ENCODE peak calls at places on chromosomes 12 and 14, in nine cellular contexts. V is K562, Z is Panc1, C is transverse colon, E is prostate gland, D is spleen, P is endothelial cell of umbilical vein, R is HepG2, B is suprapubic skin. O is an unnamed sample.
A peak's percentile ranks its signal among the peaks of the same experiment; 100 is the strongest.

GRCh38 chr12:26162905-26163304 is 32.5 kb upstream of the SSPN start:
- DNase-seq in V (no peak), Z (no peak), C (no peak), E (no peak), D (no peak), P (no peak), R (no peak), B (no peak), O (no peak)

GRCh38 chr12:52178443-52178842 is 13.4 kb downstream of the KRT80 start:
- DNase-seq in V (no peak), Z (no peak), C (no peak), E (no peak), D (no peak), P (no peak), R (no peak), B (no peak), O (no peak)

GRCh38 chr12:68203460-68203875 is 22.1 kb downstream of the IL26 start:
- DNase-seq in V (no peak), Z (no peak), C (no peak), E (no peak), D (no peak), P (no peak), R (no peak), B (no peak), O (no peak)

GRCh38 chr12:120951-121350 is 54.4 kb downstream of the IQSEC3 start:
- DNase-seq in V (no peak), Z (no peak), C (no peak), E (no peak), D (peak; percentile 2), P (no peak), R (no peak), B (no peak), O (no peak)

GRCh38 chr12:15688838-15689237 is 100.3 kb downstream of the EPS8 start:
- DNase-seq in V (no peak), Z (no peak), C (no peak), E (no peak), D (no peak), P (no peak), R (no peak), B (no peak), O (peak; percentile 25)

GRCh38 chr14:101125313-101125712 is 221.8 kb upstream of the RTL1 start:
- DNase-seq in V (no peak), Z (no peak), C (no peak), E (no peak), D (no peak), P (no peak), R (no peak), B (no peak), O (no peak)

GRCh38 chr14:30550335-30550734 is 8.6 kb upstream of the G2E3 start:
- DNase-seq in V (no peak), Z (no peak), C (no peak), E (no peak), D (no peak), P (no peak), R (no peak), B (no peak), O (no peak)

GRCh38 chr14:51636109-51636508 is 15.6 kb upstream of the FRMD6 start:
- DNase-seq in V (no peak), Z (no peak), C (no peak), E (no peak), D (no peak), P (no peak), R (no peak), B (no peak), O (no peak)

GRCh38 chr12:81819991-81820633 is 61.0 kb upstream of the PPFIA2 start:
- DNase-seq in V (no peak), Z (no peak), C (no peak), E (no peak), D (no peak), P (no peak), R (no peak), B (no peak), O (no peak)

GRCh38 chr14:68655021-68655811 is 137.7 kb downstream of the ZFP36L1 start:
- DNase-seq in V (no peak), Z (no peak), C (no peak), E (no peak), D (peak; percentile 58), P (no peak), R (peak; percentile 53), B (no peak), O (no peak)

GRCh38 chr12:116773276-116773731 is 35.2 kb downstream of the RNFT2 start:
- DNase-seq in V (peak; percentile 9), Z (no peak), C (no peak), E (peak; percentile 5), D (peak; percentile 4), P (peak; percentile 87), R (peak; percentile 9), B (no peak), O (peak; percentile 66)

GRCh38 chr12:12936983-12937491 is 14.9 kb downstream of the GPRC5D start:
- DNase-seq in V (no peak), Z (no peak), C (no peak), E (no peak), D (no peak), P (no peak), R (no peak), B (no peak), O (no peak)

GRCh38 chr14:38137005-38137404 is 70.7 kb upstream of the SSTR1 start:
- DNase-seq in V (no peak), Z (no peak), C (no peak), E (no peak), D (no peak), P (no peak), R (no peak), B (no peak), O (no peak)

GRCh38 chr12:123934829-123935228 is 37.8 kb downstream of the CCDC92 start:
- DNase-seq in V (peak; percentile 30), Z (no peak), C (no peak), E (no peak), D (no peak), P (no peak), R (no peak), B (no peak), O (no peak)

GRCh38 chr12:118052324-118053070 is 8.5 kb downstream of the WSB2 start:
- DNase-seq in V (no peak), Z (peak; percentile 96), C (peak; percentile 86), E (peak; percentile 76), D (peak; percentile 75), P (peak; percentile 96), R (peak; percentile 99), B (peak; percentile 90), O (peak; percentile 4)

GRCh38 chr14:101714394-101714793 is 47.1 kb upstream of the PPP2R5C start:
- DNase-seq in V (peak; percentile 55), Z (no peak), C (no peak), E (no peak), D (no peak), P (no peak), R (no peak), B (no peak), O (no peak)

DNA sequence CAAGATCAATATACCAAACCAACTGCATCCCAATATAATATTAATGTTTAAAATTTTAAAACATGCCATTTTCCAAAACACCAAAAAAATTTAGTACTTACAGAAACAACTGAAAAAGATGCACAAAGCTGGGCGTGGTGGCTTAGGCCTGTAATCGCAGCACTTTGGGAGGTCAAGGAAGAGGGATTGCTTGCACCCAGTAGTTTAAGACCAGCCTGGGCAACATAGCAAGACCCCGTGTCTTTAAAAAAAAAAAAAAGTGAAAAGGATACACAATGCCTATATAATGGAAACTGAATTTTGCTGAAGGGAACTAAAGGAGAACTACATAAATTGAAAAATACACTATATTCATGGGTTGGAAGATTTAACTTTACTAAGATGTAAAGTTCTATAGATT is 149.5 kb downstream of the RMST start:
- DNase-seq in V (no peak), Z (no peak), C (no peak), E (no peak), D (no peak), P (no peak), R (no peak), B (no peak), O (no peak)
- TF ChIP-seq POLR2AphosphoS5 in V (no peak), Z (no peak), C (no peak), E (no peak), D (no peak), P (no peak), R (no peak), B (no peak), O (no peak)

GRCh38 chr14:104573930-104574329 is 5.6 kb upstream of the C14orf180 start:
- DNase-seq in V (peak; percentile 20), Z (no peak), C (no peak), E (no peak), D (no peak), P (no peak), R (no peak), B (no peak), O (no peak)
- H3K27me3 ChIP-seq in V (peaks cover 22% of the 10 kb centered on the region), Z (no peaks in the 10 kb centered on the region), C (peaks cover 10% of the 10 kb centered on the region), E (peaks cover 14% of the 10 kb centered on the region), D (peaks cover 39% of the 10 kb centered on the region), P (no peaks in the 10 kb centered on the region), R (peaks cover 12% of the 10 kb centered on the region), B (peaks cover 89% of the 10 kb centered on the region), O (no peaks in the 10 kb centered on the region)

GRCh38 chr12:57476162-57476992 is 3.3 kb downstream of the ARHGAP9 start:
- DNase-seq in V (no peak), Z (no peak), C (peak; percentile 50), E (no peak), D (peak; percentile 94), P (no peak), R (no peak), B (no peak), O (peak; percentile 79)

GRCh38 chr12:57476993-57477709 is 2.5 kb downstream of the ARHGAP9 start:
- DNase-seq in V (no peak), Z (no peak), C (no peak), E (no peak), D (peak; percentile 87), P (no peak), R (no peak), B (no peak), O (no peak)

GRCh38 chr12:57479043-57479375 is 657 bp downstream of the ARHGAP9 start:
- DNase-seq in V (no peak), Z (no peak), C (no peak), E (no peak), D (peak; percentile 83), P (no peak), R (no peak), B (no peak), O (no peak)

GRCh38 chr12:57479376-57480115 is at the start of gene ARHGAP9:
- DNase-seq in V (no peak), Z (no peak), C (no peak), E (no peak), D (peak; percentile 83), P (no peak), R (no peak), B (no peak), O (no peak)

GRCh38 chr12:57477710-57478681 is 1.7 kb downstream of the ARHGAP9 start:
- DNase-seq in V (peak; percentile 62), Z (no peak), C (no peak), E (no peak), D (peak; percentile 84), P (no peak), R (no peak), B (no peak), O (no peak)
- TF ChIP-seq POLR2AphosphoS5 in V (no peak), Z (no peak), C (no peak), E (no peak), D (peak; percentile 66), P (no peak), R (no peak), B (no peak), O (no peak)

DNA sequence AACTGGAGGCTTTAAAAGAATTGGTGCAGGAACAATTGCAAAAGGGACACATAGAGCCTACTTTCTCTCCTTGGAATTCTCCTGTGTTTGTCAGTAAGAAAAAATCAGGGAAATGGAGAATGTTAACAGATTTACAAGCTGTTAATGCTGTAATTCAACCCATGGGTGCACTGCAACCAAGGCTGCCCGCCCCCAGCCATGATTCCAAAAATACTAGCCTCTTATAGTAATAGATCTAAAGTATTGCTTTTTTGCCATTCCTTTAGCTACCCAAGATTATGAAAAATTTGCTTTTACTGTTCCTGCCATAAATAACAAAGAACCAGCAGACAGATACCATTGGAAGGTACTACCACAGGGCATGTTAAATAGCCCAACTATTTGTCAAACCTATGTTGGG is 15.3 kb upstream of the OR8S1 start:
- DNase-seq in V (no peak), Z (no peak), C (no peak), E (no peak), D (no peak), P (no peak), R (no peak), B (no peak), O (no peak)
- H3K27me3 ChIP-seq in V (no peaks in the 10 kb centered on the region), Z (peaks cover 4% of the 10 kb centered on the region), C (no peaks in the 10 kb centered on the region), E (no peaks in the 10 kb centered on the region), D (no peaks in the 10 kb centered on the region), P (peaks cover 2% of the 10 kb centered on the region), R (no peaks in the 10 kb centered on the region), B (peaks cover 6% of the 10 kb centered on the region), O (no peaks in the 10 kb centered on the region)

O was measured in GM23338.